ENCODE peak calls at places on chromosome 10, in five cellular contexts. L is left ventricle myocardium inferior, C is cardiac muscle cell, E is HCT116, N is HL-60. I is an unnamed sample.

GRCh38 chr10:124351481-124352220 is 67.1 kb downstream of the OAT start:
- DNase-seq in E (no peak), C (no peak), L (peak), N (no peak), I (no peak)

GRCh38 chr10:113997428-113997827 is 46.2 kb upstream of the ADRB1 start:
- DNase-seq in N (no peak), E (no peak), L (peak), C (no peak), I (peak)

GRCh38 chr10:85548038-85548437 is 818.6 kb downstream of the GRID1 start:
- DNase-seq in E (peak), N (no peak), C (peak), L (peak), I (no peak)

GRCh38 chr10:27240891-27241639 is 468 bp upstream of the ACBD5 start:
- DNase-seq in N (peak), C (peak), E (no peak), L (peak), I (no peak)

GRCh38 chr10:11869211-11869610 is 46.1 kb downstream of the PROSER2 start:
- DNase-seq in E (no peak), C (peak), N (no peak), L (no peak), I (no peak)

GRCh38 chr10:78342787-78343186 is 309.1 kb downstream of the RPS24 start:
- DNase-seq in C (no peak), L (no peak), E (no peak), N (no peak), I (peak)

GRCh38 chr10:14195455-14195854 is 135.3 kb downstream of the FRMD4A start:
- DNase-seq in E (no peak), N (no peak), C (no peak), L (no peak), I (no peak)

GRCh38 chr10:34936061-34936460 is 121.0 kb upstream of the PARD3 start:
- DNase-seq in L (no peak), E (no peak), N (no peak), C (no peak), I (no peak)

GRCh38 chr10:107340345-107340744 is 175.8 kb upstream of the SORCS1 start:
- DNase-seq in L (no peak), C (no peak), E (no peak), N (no peak), I (no peak)

GRCh38 chr10:123559823-123560092 is 106.4 kb upstream of the GPR26 start:
- DNase-seq in N (no peak), C (no peak), E (no peak), L (no peak), I (peak)

GRCh38 chr10:15237351-15237750 is 68.9 kb upstream of the NMT2 start:
- DNase-seq in L (no peak), C (no peak), E (no peak), N (no peak), I (no peak)

GRCh38 chr10:105210546-105210945 is 569.5 kb downstream of the SORCS3 start:
- DNase-seq in C (no peak), N (no peak), E (no peak), L (no peak), I (no peak)

GRCh38 chr10:124267231-124267885 is 151.4 kb downstream of the OAT start:
- DNase-seq in L (peak), E (no peak), C (no peak), N (no peak), I (no peak)

GRCh38 chr10:4710858-4711257 is 115.1 kb upstream of the AKR1E2 start:
- DNase-seq in E (no peak), L (no peak), C (no peak), N (no peak), I (no peak)

GRCh38 chr10:113052076-113052830 is 102.2 kb downstream of the TCF7L2 start:
- DNase-seq in E (no peak), N (no peak), C (no peak), L (no peak), I (peak)

GRCh38 chr10:90871279-90871760 is 454 bp upstream of the RPP30 start:
- DNase-seq in L (no peak), E (no peak), N (peak), C (peak), I (no peak)

GRCh38 chr10:43815486-43815885 is 166.8 kb upstream of the ZNF32 start:
- DNase-seq in N (no peak), C (no peak), E (no peak), L (no peak), I (no peak)

GRCh38 chr10:79219276-79219957 is 127.9 kb upstream of the PPIF start:
- DNase-seq in N (no peak), L (peak), C (no peak), E (no peak), I (peak)

GRCh38 chr10:44334621-44335184 is 50.2 kb downstream of the CXCL12 start:
- DNase-seq in L (no peak), N (no peak), C (no peak), E (no peak), I (no peak)

GRCh38 chr10:11035318-11035920 is 17.7 kb downstream of the CELF2 start:
- DNase-seq in L (no peak), N (no peak), E (no peak), C (no peak), I (peak)

GRCh38 chr10:44704616-44705015 is 206.5 kb upstream of the TMEM72 start:
- DNase-seq in C (no peak), N (no peak), L (no peak), E (no peak), I (no peak)

GRCh38 chr10:85604884-85605283 is 761.7 kb downstream of the GRID1 start:
- DNase-seq in E (no peak), L (no peak), N (no peak), C (no peak), I (no peak)

GRCh38 chr10:132867801-132868644 is 74.3 kb downstream of the CFAP46 start:
- DNase-seq in N (no peak), L (peak), C (no peak), E (no peak), I (peak)

GRCh38 chr10:49751216-49751615 is 10.9 kb downstream of the OGDHL start:
- DNase-seq in C (no peak), L (no peak), E (no peak), N (no peak), I (no peak)

GRCh38 chr10:30197186-30197585 is 137.8 kb upstream of the JCAD start:
- DNase-seq in E (no peak), L (no peak), C (no peak), N (no peak), I (no peak)

GRCh38 chr10:7417103-7417623 is 6.3 kb upstream of the SFMBT2 start:
- DNase-seq in E (peak), L (no peak), C (no peak), N (no peak), I (no peak)

GRCh38 chr10:2476236-2476814 is 591.0 kb upstream of the PFKP start:
- DNase-seq in E (no peak), C (no peak), N (no peak), L (no peak), I (peak)

GRCh38 chr10:114151486-114151885 is 22.5 kb downstream of the CCDC186 start:
- DNase-seq in C (no peak), L (no peak), N (no peak), E (peak), I (no peak)

GRCh38 chr10:125840955-125841354 is 17.6 kb downstream of the BCCIP start:
- DNase-seq in L (no peak), N (no peak), C (no peak), E (no peak), I (no peak)

GRCh38 chr10:128875955-128876354 is 591.1 kb upstream of the MGMT start:
- DNase-seq in E (no peak), N (no peak), C (no peak), L (no peak), I (peak)

GRCh38 chr10:114279289-114279688 is 40.2 kb downstream of the VWA2 start:
- DNase-seq in N (no peak), E (no peak), C (no peak), L (no peak), I (no peak)

GRCh38 chr10:133292919-133293809 is 15.5 kb downstream of the TUBGCP2 start:
- DNase-seq in L (no peak), E (no peak), C (no peak), N (no peak), I (no peak)

GRCh38 chr10:34821587-34822585 is 6.8 kb upstream of the PARD3 start:
- DNase-seq in C (no peak), E (no peak), L (no peak), N (no peak), I (no peak)

GRCh38 chr10:1297566-1298301 is 241.5 kb downstream of the WDR37 start:
- DNase-seq in E (no peak), L (no peak), N (no peak), C (peak), I (no peak)

GRCh38 chr10:3935141-3935540 is 150.1 kb upstream of the KLF6 start:
- DNase-seq in N (no peak), C (no peak), L (no peak), E (no peak), I (no peak)

DNA sequence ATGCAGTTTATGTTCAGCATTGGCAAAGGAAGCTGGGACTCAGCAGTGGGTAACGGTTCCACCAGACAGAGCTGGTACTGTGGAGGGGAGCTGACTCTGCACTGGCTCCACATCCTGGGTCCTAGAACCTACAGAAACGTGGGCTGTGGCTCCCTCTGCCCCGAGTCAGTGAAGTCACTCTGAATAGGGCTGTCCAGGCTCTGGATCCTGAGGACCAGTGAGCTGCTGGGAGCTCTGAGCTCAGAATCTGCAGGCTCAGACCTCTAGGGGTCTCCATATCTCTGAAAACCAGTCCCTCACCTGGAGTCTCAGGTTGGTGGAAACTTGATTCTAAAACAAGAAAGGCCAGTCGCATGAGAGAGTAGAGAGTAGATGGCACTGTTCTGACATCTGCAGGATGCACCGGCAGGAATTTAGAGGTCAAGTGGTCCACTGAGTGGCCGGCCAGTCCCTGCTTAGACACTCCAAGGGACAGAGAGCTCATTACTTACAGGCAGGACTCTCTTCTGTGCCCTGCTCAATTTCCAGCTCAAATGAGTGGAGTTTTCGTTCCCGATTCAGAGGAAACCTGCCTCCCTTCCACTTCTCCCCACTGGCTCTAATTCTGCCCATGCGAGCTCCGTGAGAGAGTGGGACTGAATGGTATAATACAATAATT is 18.6 kb downstream of the NPFFR1 start:
- DNase-seq in C (peak), L (no peak), N (no peak), E (peak), I (no peak)
- TF ChIP-seq CTCF in C (peak), L (peak), N (no peak), E (peak), I (no peak)

GRCh38 chr10:24408365-24408764 is 199.4 kb downstream of the KIAA1217 start:
- DNase-seq in E (no peak), C (no peak), L (no peak), N (no peak), I (no peak)

GRCh38 chr10:24407928-24408327 is 199.0 kb downstream of the KIAA1217 start:
- DNase-seq in N (no peak), C (no peak), L (no peak), E (no peak), I (no peak)

GRCh38 chr10:24406809-24407483 is 198.0 kb downstream of the KIAA1217 start:
- DNase-seq in N (no peak), C (no peak), L (no peak), E (no peak), I (no peak)
- H3K27ac ChIP-seq in N (no peak), C (no peak), L (no peak), E (no peak), I (no peak)

GRCh38 chr10:98423691-98424120 is 8.7 kb upstream of the PYROXD2 start:
- DNase-seq in N (no peak), L (no peak), E (no peak), C (peak), I (peak)
- TF ChIP-seq CTCF in N (no peak), L (peak), E (no peak), C (peak), I (no peak)

DNA sequence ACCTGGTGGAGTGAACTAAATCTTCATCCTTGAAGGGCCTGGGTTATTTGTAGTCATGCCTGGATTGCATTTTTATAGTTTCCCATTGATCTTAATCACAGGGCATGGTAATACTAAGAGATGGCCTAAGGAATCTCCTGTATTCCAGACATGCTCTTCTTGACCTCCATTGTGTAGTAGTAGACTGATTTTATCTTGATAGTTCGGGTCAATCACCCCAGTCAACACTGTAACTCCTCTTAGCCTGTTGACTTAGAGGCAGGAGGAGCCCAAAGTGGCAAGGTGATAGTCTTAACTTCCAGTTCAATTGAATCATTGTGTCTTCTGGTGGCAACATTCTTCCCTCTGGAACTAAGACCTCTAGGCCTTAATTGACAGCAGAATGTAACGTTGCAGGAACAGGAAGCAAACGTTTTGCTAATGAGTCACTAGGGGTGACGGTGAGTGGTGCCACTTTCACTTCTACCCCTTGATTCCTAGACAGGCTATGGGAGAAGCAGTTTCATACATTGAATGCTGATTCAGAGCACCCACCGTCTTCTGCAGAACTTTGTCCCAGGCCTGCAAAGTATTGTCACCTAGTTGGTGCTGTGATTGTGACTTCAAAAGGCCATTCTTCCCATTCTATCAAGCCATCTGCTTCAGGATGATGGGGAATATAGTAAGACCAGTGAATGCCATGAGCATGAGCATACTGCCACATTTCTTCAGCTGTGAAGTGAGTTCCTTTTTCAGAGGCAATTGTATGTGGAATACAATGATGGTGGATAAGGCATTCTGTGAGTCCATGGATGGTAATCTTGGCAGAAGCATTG is 24.0 kb upstream of the PAPSS2 start:
- DNase-seq in E (peak), C (no peak), L (no peak), N (peak), I (no peak)
- H3K27ac ChIP-seq in E (peak), C (no peak), L (no peak), N (no peak), I (no peak)

GRCh38 chr10:75197066-75197465 is 13.5 kb upstream of the VDAC2 start:
- DNase-seq in C (no peak), E (no peak), N (no peak), L (no peak), I (peak)
- TF ChIP-seq CTCF in C (no peak), E (no peak), N (no peak), L (no peak), I (no peak)

GRCh38 chr10:5952731-5953385 is 24.5 kb downstream of the IL15RA start:
- DNase-seq in E (no peak), C (no peak), N (no peak), L (no peak), I (peak)

GRCh38 chr10:5948999-5949759 is 28.2 kb downstream of the IL15RA start:
- DNase-seq in C (peak), E (peak), N (no peak), L (peak), I (peak)

GRCh38 chr10:5951721-5952407 is 25.5 kb downstream of the IL15RA start:
- DNase-seq in N (no peak), C (no peak), L (no peak), E (no peak), I (peak)

GRCh38 chr10:5953676-5954075 is 23.7 kb downstream of the IL15RA start:
- DNase-seq in N (no peak), L (no peak), C (no peak), E (no peak), I (peak)

GRCh38 chr10:5951167-5951711 is 26.1 kb downstream of the IL15RA start:
- DNase-seq in C (no peak), N (no peak), E (no peak), L (peak), I (peak)
- H3K27ac ChIP-seq in C (no peak), N (no peak), E (no peak), L (peak), I (peak)

GRCh38 chr10:62636825-62637248 is 167.7 kb upstream of the ADO start:
- DNase-seq in E (no peak), C (no peak), N (no peak), L (no peak), I (no peak)
- TF ChIP-seq CTCF in E (no peak), C (peak), N (no peak), L (peak), I (no peak)